ENCODE peak calls at places on chromosome 20, in eight cellular contexts. K is CD8-positive, alpha-beta T cell; T is hepatocyte; H is GM23248; A is left lung; Y is neural progenitor cell; J is tibial nerve; U is aorta. X is an unnamed sample. For H3K4me1, the result is how much of the 10 kb centered on the place peaks cover.

GRCh38 chr20:58793512-58794420 is 56.9 kb downstream of the GNAS-AS1 start:
- DNase-seq in J (no peak), T (no peak), Y (no peak), A (no peak), U (no peak), H (no peak), K (no peak), X (no peak)

GRCh38 chr20:44204156-44204831 is 6.3 kb downstream of the OSER1 start:
- DNase-seq in A (no peak), J (no peak), Y (no peak), H (peak), K (no peak), U (no peak), T (peak), X (no peak)

GRCh38 chr20:2930538-2930937 is 57.3 kb downstream of the PTPRA start:
- DNase-seq in U (no peak), J (no peak), H (no peak), K (no peak), T (no peak), Y (no peak), A (no peak), X (no peak)

GRCh38 chr20:64161595-64162238 is 2.5 kb upstream of the MYT1 start:
- DNase-seq in K (no peak), T (peak), U (no peak), A (no peak), H (peak), Y (peak), J (no peak), X (no peak)

GRCh38 chr20:44946266-44946852 is 13.8 kb downstream of the TOMM34 start:
- DNase-seq in H (no peak), K (no peak), A (no peak), Y (no peak), J (no peak), T (no peak), U (no peak), X (no peak)

GRCh38 chr20:62702886-62703852 is 5.5 kb upstream of the NTSR1 start:
- DNase-seq in J (no peak), K (no peak), H (peak), A (no peak), Y (no peak), T (peak), U (no peak), X (no peak)

GRCh38 chr20:62376112-62377063 is 9.3 kb upstream of the LAMA5 start:
- DNase-seq in H (peak), Y (peak), J (no peak), K (no peak), A (no peak), U (no peak), T (peak), X (no peak)

GRCh38 chr20:63090052-63090451 is 83.3 kb upstream of the BHLHE23 start:
- DNase-seq in U (no peak), H (no peak), K (no peak), J (no peak), T (no peak), A (no peak), Y (no peak), X (no peak)

GRCh38 chr20:59400666-59401065 is 100.3 kb downstream of the EDN3 start:
- DNase-seq in H (no peak), J (no peak), Y (no peak), T (no peak), U (no peak), K (no peak), A (no peak), X (no peak)

GRCh38 chr20:19812056-19812455 is 54.0 kb downstream of the RIN2 start:
- DNase-seq in U (no peak), A (no peak), J (no peak), Y (no peak), T (no peak), K (no peak), H (no peak), X (no peak)
- H3K4me1 ChIP-seq in U (under half), A (under half), J (under half), Y (under half), T (under half), K (under half), H (half or more), X (half or more)

DNA sequence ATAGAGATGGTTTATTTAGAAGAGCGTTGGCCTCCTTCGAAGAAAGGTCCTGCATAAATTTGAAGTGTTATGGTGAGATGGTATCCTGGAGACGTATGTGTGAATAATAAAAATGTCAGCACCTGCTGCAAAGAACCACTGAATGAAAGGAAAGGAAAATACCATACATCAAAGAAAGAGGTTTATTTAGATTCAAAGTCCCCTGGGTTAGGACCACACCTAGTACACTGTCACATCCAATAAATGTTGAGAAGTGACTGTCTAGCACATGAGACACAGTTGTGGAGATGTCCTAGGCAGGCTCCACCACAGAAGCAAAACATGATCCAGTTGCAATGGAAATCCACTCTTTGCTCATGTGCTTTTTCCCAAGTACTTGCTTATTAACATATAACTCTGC is 214.8 kb downstream of the PAX1 start:
- DNase-seq in U (no peak), K (no peak), T (no peak), H (no peak), J (no peak), A (no peak), Y (no peak), X (no peak)
- H3K4me1 ChIP-seq in U (under half), K (under half), T (under half), H (under half), J (under half), A (under half), Y (under half), X (under half)

GRCh38 chr20:31713312-31714049 is 9.2 kb downstream of the BCL2L1 start:
- DNase-seq in Y (no peak), T (peak), A (no peak), H (peak), U (peak), J (peak), K (no peak), X (no peak)
- H3K4me1 ChIP-seq in Y (under half), T (half or more), A (half or more), H (half or more), U (under half), J (half or more), K (under half), X (half or more)

DNA sequence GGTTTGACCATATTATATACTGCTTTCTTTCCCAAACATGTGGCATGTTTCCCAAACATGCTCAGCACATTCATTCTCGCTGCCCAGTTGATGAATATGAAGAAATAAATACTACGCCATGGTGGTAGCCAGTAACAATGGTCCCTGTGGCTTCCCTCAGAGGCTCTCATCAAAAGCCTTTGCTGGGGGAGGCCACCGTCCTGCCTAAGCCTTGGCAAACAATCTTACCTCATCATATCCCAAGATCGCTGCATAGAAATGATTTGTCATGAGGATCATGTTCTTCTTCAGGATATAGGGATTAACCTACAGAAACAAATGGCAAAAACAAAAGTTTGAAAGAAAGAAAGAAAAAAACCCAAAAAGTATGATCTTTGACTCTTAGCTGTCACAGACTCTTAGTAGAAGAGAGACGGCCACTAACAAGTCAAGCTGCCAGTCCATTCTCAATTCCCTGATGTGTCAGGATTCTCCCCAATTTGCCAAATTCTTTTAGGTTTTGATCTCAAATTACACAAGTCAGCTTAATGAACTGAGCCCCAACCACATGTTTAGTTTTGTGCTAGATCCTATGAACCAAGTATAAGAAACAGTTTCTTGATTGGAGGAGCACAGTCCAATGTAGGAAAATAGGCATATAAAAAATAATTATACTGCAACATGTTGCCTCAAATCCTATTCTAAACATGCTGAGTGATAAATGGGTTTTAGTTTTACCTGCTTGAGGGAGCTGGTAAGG is 22.4 kb upstream of the FAM83C start:
- DNase-seq in A (no peak), J (no peak), H (no peak), Y (no peak), K (no peak), T (no peak), U (no peak), X (no peak)
- H3K4me1 ChIP-seq in A (under half), J (under half), H (half or more), Y (under half), K (under half), T (under half), U (under half), X (under half)

DNA sequence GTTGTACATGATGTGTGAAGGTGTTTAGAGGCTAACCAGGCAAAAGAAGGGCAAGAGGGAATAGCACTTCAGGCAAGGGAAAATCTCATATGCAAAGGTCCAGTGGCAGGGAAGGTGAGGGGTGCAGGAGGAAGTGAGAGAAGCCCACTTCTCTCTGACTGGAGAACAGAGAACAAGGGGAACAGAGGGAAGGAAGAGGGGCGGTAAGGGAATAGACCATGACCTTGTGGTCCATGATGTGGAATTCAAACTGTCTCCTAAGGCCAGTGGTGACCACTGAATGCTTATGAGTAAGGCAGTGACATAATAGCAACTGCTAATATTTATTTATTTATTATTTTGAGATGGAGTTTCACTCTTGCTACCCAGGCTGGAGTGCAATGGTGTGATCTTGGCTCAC is 20.6 kb upstream of the SLC9A8 start:
- DNase-seq in T (no peak), J (no peak), K (no peak), H (peak), Y (no peak), A (no peak), U (no peak), X (no peak)
- H3K4me1 ChIP-seq in T (under half), J (under half), K (under half), H (under half), Y (under half), A (under half), U (under half), X (under half)

DNA sequence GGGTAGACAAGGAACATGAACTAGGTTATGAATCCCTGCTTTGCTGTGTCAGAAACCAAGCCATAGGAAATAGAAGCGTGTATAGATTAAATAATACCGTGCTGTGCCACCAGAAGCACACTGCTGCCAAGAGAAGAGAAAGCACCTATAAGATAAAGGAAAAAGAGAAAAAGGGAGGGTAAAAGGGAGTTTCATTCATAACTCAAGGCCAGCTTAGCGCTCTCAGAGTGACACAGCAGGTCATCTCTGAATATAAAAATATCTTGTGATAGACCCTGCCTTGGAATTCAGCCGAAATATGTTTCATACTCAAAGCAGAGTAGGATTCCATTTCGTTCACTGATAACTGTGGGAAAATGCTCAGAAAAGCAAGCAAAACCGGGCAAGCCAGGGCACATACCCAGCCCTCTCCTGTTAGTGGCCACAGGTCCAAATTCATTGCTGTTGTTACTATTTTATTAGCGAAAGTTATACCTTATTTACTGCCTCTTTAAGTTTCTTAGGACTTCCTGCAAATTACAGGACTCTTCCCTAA is 8.7 kb downstream of the JAG1 start:
- DNase-seq in T (no peak), U (no peak), K (no peak), J (no peak), H (no peak), A (no peak), Y (no peak), X (no peak)
- H3K4me1 ChIP-seq in T (half or more), U (under half), K (under half), J (half or more), H (under half), A (under half), Y (half or more), X (half or more)

DNA sequence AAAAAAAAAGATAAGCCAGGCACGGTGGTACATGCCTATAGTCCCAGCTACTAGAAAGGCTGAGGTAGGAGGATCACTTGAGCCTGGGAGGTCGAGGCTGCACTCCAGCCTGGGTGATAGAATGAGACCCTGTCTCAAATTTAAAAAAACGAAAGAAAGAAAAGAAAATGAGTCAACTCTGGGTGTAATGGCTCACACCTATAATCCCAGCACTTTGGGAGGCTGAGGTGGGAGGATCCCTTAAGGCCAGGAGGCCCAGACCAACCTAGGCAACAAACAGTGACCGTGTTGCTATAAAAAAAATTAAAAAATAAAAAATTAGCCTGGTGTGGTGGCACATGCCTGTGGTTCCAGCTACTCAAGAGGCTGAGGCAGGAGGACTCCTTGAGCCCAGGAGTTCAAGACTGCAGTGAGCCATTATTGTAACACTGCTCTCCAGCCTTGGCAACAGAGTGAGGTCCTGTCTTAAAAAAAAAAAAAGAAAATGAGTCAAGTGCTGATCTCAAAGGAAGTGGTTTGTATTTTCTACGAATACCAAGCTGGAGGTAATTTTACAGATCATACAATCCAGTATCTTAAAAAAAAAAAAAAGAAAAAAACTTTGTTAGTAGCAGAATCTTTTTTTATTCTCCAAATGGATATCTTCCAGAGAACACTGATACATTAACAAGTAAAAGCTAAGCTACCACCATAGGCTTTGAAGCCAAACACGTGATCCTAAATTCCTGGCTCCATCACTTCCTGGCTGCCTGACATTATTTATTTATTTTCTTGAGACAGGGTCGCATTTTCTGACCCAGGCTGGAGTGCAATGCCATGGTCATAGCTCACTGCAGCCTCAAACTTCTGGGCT is 5.7 kb downstream of the COMMD7 start:
- DNase-seq in J (no peak), K (peak), Y (no peak), U (no peak), T (no peak), H (peak), A (no peak), X (no peak)
- H3K4me1 ChIP-seq in J (under half), K (under half), Y (under half), U (under half), T (under half), H (under half), A (under half), X (under half)

GRCh38 chr20:56974499-56975250 is 291.8 kb downstream of the BMP7 start:
- DNase-seq in A (no peak), H (peak), J (peak), K (no peak), Y (peak), T (peak), U (no peak), X (no peak)
- H3K4me1 ChIP-seq in A (under half), H (under half), J (under half), K (under half), Y (under half), T (under half), U (under half), X (under half)

X was measured in esophagus squamous epithelium.